ENCODE peak calls at places on chromosomes 11 and 22, in six cellular contexts. One of them, this sample, is unnamed.

GRCh38 chr11:47413908-47414684 is 5.7 kb downstream of the SLC39A13 start:
- DNase-seq in ovary: no peak
- DNase-seq in tibial nerve: no peak
- DNase-seq in uterus: peak; percentile 84
- DNase-seq in breast epithelium: no peak
- DNase-seq in adrenal gland: no peak
- DNase-seq in this sample: no peak

GRCh38 chr22:44003776-44004460 is 20.2 kb upstream of the PARVB start:
- DNase-seq in ovary: no peak
- DNase-seq in tibial nerve: no peak
- DNase-seq in uterus: no peak
- DNase-seq in breast epithelium: no peak
- DNase-seq in adrenal gland: no peak
- DNase-seq in this sample: no peak

GRCh38 chr11:104033134-104033533 is 3.3 kb upstream of the DDI1 start:
- DNase-seq in ovary: no peak
- DNase-seq in tibial nerve: no peak
- DNase-seq in uterus: no peak
- DNase-seq in breast epithelium: no peak
- DNase-seq in adrenal gland: peak; percentile 77
- DNase-seq in this sample: no peak

GRCh38 chr11:26930518-26931247 is 63.2 kb upstream of the FIBIN start:
- DNase-seq in ovary: no peak
- DNase-seq in tibial nerve: no peak
- DNase-seq in uterus: no peak
- DNase-seq in breast epithelium: no peak
- DNase-seq in adrenal gland: no peak
- DNase-seq in this sample: no peak

GRCh38 chr11:68847395-68847794 is 5.7 kb upstream of the CPT1A start:
- DNase-seq in ovary: no peak
- DNase-seq in tibial nerve: no peak
- DNase-seq in uterus: no peak
- DNase-seq in breast epithelium: no peak
- DNase-seq in adrenal gland: no peak
- DNase-seq in this sample: no peak

GRCh38 chr22:29270475-29271271 is 2.6 kb downstream of the EWSR1 start:
- DNase-seq in ovary: no peak
- DNase-seq in tibial nerve: no peak
- DNase-seq in uterus: no peak
- DNase-seq in breast epithelium: no peak
- DNase-seq in adrenal gland: no peak
- DNase-seq in this sample: no peak

GRCh38 chr11:118980191-118980881 is 8.8 kb downstream of the FOXR1 start:
- DNase-seq in ovary: no peak
- DNase-seq in tibial nerve: peak; percentile 23
- DNase-seq in uterus: no peak
- DNase-seq in breast epithelium: no peak
- DNase-seq in adrenal gland: peak; percentile 33
- DNase-seq in this sample: peak; percentile 6

GRCh38 chr11:131095501-131096185 is 179.4 kb upstream of the SNX19 start:
- DNase-seq in ovary: no peak
- DNase-seq in tibial nerve: no peak
- DNase-seq in uterus: no peak
- DNase-seq in breast epithelium: no peak
- DNase-seq in adrenal gland: no peak
- DNase-seq in this sample: no peak

GRCh38 chr22:45064313-45065268 is 54.8 kb upstream of the PHF21B start:
- DNase-seq in ovary: no peak
- DNase-seq in tibial nerve: no peak
- DNase-seq in uterus: no peak
- DNase-seq in breast epithelium: no peak
- DNase-seq in adrenal gland: peak; percentile 25
- DNase-seq in this sample: no peak

GRCh38 chr11:32643526-32643925 is 59.9 kb downstream of the EIF3M start:
- DNase-seq in ovary: no peak
- DNase-seq in tibial nerve: no peak
- DNase-seq in uterus: no peak
- DNase-seq in breast epithelium: no peak
- DNase-seq in adrenal gland: no peak
- DNase-seq in this sample: no peak

GRCh38 chr11:92693146-92693545 is 276.3 kb upstream of the MTNR1B start:
- DNase-seq in ovary: no peak
- DNase-seq in tibial nerve: no peak
- DNase-seq in uterus: no peak
- DNase-seq in breast epithelium: no peak
- DNase-seq in adrenal gland: no peak
- DNase-seq in this sample: no peak

GRCh38 chr11:72045849-72046248 is 34.5 kb downstream of the NUMA1 start:
- DNase-seq in ovary: peak; percentile 61
- DNase-seq in tibial nerve: no peak
- DNase-seq in uterus: no peak
- DNase-seq in breast epithelium: no peak
- DNase-seq in adrenal gland: no peak
- DNase-seq in this sample: no peak

GRCh38 chr11:57648791-57649735 is 649 bp downstream of the YPEL4 start:
- DNase-seq in ovary: peak; percentile 55
- DNase-seq in tibial nerve: no peak
- DNase-seq in uterus: no peak
- DNase-seq in breast epithelium: no peak
- DNase-seq in adrenal gland: no peak
- DNase-seq in this sample: no peak

GRCh38 chr11:12187399-12187798 is 77.0 kb downstream of the MICAL2 start:
- DNase-seq in ovary: no peak
- DNase-seq in tibial nerve: no peak
- DNase-seq in uterus: no peak
- DNase-seq in breast epithelium: no peak
- DNase-seq in adrenal gland: no peak
- DNase-seq in this sample: no peak

GRCh38 chr11:128904303-128904871 is 13.2 kb downstream of the KCNJ5 start:
- DNase-seq in ovary: no peak
- DNase-seq in tibial nerve: no peak
- DNase-seq in uterus: no peak
- DNase-seq in breast epithelium: no peak
- DNase-seq in adrenal gland: no peak
- DNase-seq in this sample: no peak

GRCh38 chr11:128380280-128380604 is 207.1 kb downstream of the ETS1 start:
- DNase-seq in ovary: no peak
- DNase-seq in tibial nerve: no peak
- DNase-seq in uterus: no peak
- DNase-seq in breast epithelium: no peak
- DNase-seq in adrenal gland: no peak
- DNase-seq in this sample: no peak

GRCh38 chr22:25351631-25352293 is 132.3 kb downstream of the CRYBB2 start:
- DNase-seq in ovary: no peak
- DNase-seq in tibial nerve: no peak
- DNase-seq in uterus: no peak
- DNase-seq in breast epithelium: no peak
- DNase-seq in adrenal gland: peak; percentile 15
- DNase-seq in this sample: peak; percentile 8

GRCh38 chr11:123137496-123138270 is 57.4 kb downstream of the CLMP start:
- DNase-seq in ovary: peak; percentile 84
- DNase-seq in tibial nerve: peak; percentile 72
- DNase-seq in uterus: peak; percentile 79
- DNase-seq in breast epithelium: no peak
- DNase-seq in adrenal gland: peak; percentile 80
- DNase-seq in this sample: peak; percentile 38

GRCh38 chr22:23575601-23576000 is 4.5 kb downstream of the IGLL1 start:
- DNase-seq in ovary: peak; percentile 9
- DNase-seq in tibial nerve: no peak
- DNase-seq in uterus: no peak
- DNase-seq in breast epithelium: no peak
- DNase-seq in adrenal gland: no peak
- DNase-seq in this sample: no peak

GRCh38 chr11:38971141-38971540 is 2373.1 kb upstream of the RAG2 start:
- DNase-seq in ovary: no peak
- DNase-seq in tibial nerve: no peak
- DNase-seq in uterus: no peak
- DNase-seq in breast epithelium: no peak
- DNase-seq in adrenal gland: no peak
- DNase-seq in this sample: no peak

GRCh38 chr22:31094741-31095140 is 12.6 kb downstream of the SELENOM start:
- DNase-seq in ovary: no peak
- DNase-seq in tibial nerve: no peak
- DNase-seq in uterus: no peak
- DNase-seq in breast epithelium: no peak
- DNase-seq in adrenal gland: no peak
- DNase-seq in this sample: no peak

GRCh38 chr11:65639623-65640482 is 2.0 kb downstream of the SIPA1 start:
- DNase-seq in ovary: no peak
- DNase-seq in tibial nerve: no peak
- DNase-seq in uterus: no peak
- DNase-seq in breast epithelium: no peak
- DNase-seq in adrenal gland: no peak
- DNase-seq in this sample: no peak

GRCh38 chr11:10307411-10308207 is 2.7 kb downstream of the ADM start:
- DNase-seq in ovary: peak; percentile 90
- DNase-seq in tibial nerve: peak; percentile 83
- DNase-seq in uterus: peak; percentile 86
- DNase-seq in breast epithelium: peak; percentile 83
- DNase-seq in adrenal gland: peak; percentile 88
- DNase-seq in this sample: peak; percentile 83

GRCh38 chr11:13668957-13669521 is 571 bp downstream of the FAR1 start:
- DNase-seq in ovary: peak; percentile 59
- DNase-seq in tibial nerve: peak; percentile 14
- DNase-seq in uterus: no peak
- DNase-seq in breast epithelium: no peak
- DNase-seq in adrenal gland: peak; percentile 43
- DNase-seq in this sample: no peak

GRCh38 chr11:119509969-119510401 is 87.0 kb upstream of the THY1 start:
- DNase-seq in ovary: no peak
- DNase-seq in tibial nerve: no peak
- DNase-seq in uterus: peak; percentile 42
- DNase-seq in breast epithelium: no peak
- DNase-seq in adrenal gland: peak; percentile 80
- DNase-seq in this sample: no peak

DNA sequence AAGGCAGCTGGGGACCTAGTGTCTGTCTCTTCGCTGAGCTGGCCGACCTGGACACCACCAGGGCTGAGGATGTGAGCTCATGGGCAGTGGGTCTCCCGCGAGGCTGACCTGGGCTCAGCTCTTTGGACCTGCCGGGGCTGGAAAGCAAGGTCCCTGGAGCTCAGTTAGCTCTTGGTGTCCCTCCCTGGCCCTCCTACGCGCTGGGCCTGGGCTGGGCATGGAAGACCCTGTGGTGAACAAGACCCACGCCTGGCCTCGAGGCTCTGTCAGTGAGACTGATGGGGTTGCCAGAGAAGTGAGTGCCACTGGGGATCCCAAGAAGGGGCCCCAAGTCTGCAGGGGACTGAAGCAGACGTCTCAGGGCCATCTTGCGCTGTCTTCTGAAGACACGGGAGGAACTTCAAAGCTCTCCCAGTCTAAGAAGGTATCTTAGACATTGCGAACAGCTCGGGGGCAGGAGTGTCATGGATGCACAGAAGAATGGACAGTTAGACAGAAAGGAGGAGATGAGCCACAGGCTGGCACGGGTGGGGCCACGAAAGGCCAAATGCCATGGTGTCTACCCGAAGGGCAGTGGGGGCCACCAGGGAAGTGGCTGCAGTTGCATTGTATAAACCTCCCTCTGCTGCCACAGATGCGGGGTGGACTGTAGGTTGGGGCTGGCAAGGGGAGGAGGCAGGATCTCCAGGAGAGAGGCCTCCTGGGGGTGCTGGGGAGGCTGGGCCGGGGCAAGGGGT is 31.2 kb downstream of the NFAM1 start:
- DNase-seq in ovary: no peak
- DNase-seq in tibial nerve: no peak
- DNase-seq in uterus: no peak
- DNase-seq in breast epithelium: no peak
- DNase-seq in adrenal gland: no peak
- DNase-seq in this sample: no peak
- H3K27me3 ChIP-seq in ovary: no peaks in the 10 kb centered on the region
- H3K27me3 ChIP-seq in tibial nerve: no peaks in the 10 kb centered on the region
- H3K27me3 ChIP-seq in uterus: no peaks in the 10 kb centered on the region
- H3K27me3 ChIP-seq in breast epithelium: no peaks in the 10 kb centered on the region
- H3K27me3 ChIP-seq in adrenal gland: no peaks in the 10 kb centered on the region
- H3K27me3 ChIP-seq in this sample: no peaks in the 10 kb centered on the region

GRCh38 chr22:49481651-49482399 is 345.8 kb downstream of the BRD1 start:
- DNase-seq in ovary: no peak
- DNase-seq in tibial nerve: no peak
- DNase-seq in uterus: no peak
- DNase-seq in breast epithelium: no peak
- DNase-seq in adrenal gland: no peak
- DNase-seq in this sample: no peak
- TF ChIP-seq POLR2A in ovary: no peak
- TF ChIP-seq POLR2A in tibial nerve: no peak
- TF ChIP-seq POLR2A in uterus: no peak
- TF ChIP-seq POLR2A in breast epithelium: no peak
- TF ChIP-seq POLR2A in adrenal gland: no peak
- TF ChIP-seq POLR2A in this sample: no peak

GRCh38 chr11:8267831-8268529 is 4.3 kb upstream of the LMO1 start:
- DNase-seq in ovary: peak; percentile 12
- DNase-seq in tibial nerve: no peak
- DNase-seq in uterus: peak; percentile 12
- DNase-seq in breast epithelium: no peak
- DNase-seq in adrenal gland: no peak
- DNase-seq in this sample: peak; percentile 10
- H3K27me3 ChIP-seq in ovary: no peaks in the 10 kb centered on the region
- H3K27me3 ChIP-seq in tibial nerve: no peaks in the 10 kb centered on the region
- H3K27me3 ChIP-seq in uterus: peaks cover 9% of the 10 kb centered on the region
- H3K27me3 ChIP-seq in breast epithelium: peaks cover 61% of the 10 kb centered on the region
- H3K27me3 ChIP-seq in adrenal gland: peaks cover 37% of the 10 kb centered on the region
- H3K27me3 ChIP-seq in this sample: peaks cover 36% of the 10 kb centered on the region

DNA sequence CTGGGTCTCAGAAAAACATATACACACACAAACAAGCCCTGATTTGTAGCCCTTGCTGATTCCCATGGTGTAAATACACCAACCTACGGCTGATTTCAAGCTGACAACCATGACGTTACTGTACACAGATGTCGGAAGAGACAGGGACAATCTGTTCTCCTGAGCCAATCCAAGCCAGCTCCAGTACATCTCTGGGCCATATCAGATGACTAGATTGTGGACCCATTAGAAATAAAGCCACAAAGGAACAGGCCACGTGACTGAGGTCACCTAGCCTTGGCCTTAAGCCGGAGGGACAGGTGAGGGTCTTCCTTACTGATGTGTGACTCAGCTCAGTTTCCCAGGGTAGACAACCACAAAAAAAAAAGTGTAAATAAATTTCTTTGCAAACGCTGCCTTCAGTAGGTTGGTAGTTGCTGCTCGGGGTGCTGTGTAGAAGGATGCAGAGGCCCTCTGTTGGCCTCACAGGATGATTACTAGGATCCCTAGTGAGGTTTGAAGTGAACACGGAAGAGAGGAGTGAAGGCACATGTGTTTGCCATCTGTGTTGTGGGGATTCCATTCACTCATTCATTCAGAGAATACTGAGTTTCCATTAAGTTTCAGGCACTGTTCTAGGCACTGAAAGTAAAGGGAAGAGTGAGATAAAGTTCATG is 99.0 kb upstream of the LARGE1 start:
- DNase-seq in ovary: no peak
- DNase-seq in tibial nerve: no peak
- DNase-seq in uterus: no peak
- DNase-seq in breast epithelium: no peak
- DNase-seq in adrenal gland: no peak
- DNase-seq in this sample: no peak
- TF ChIP-seq POLR2A in ovary: no peak
- TF ChIP-seq POLR2A in tibial nerve: no peak
- TF ChIP-seq POLR2A in uterus: no peak
- TF ChIP-seq POLR2A in breast epithelium: no peak
- TF ChIP-seq POLR2A in adrenal gland: no peak
- TF ChIP-seq POLR2A in this sample: no peak

This sample was measured in gastrocnemius medialis.